ENCODE peak calls at places on chromosomes 6 and 20, in six cellular contexts. M is omental fat pad, L is fibroblast of pulmonary artery, G is brain microvascular endothelial cell, I is OCI-LY7, W is IMR-90. R is an unnamed sample.

GRCh38 chr6:145801021-145801420 is 13.6 kb downstream of the FBXO30 start:
- DNase-seq in I (no peak), L (no peak), G (no peak), W (no peak), M (no peak), R (no peak)

GRCh38 chr6:89547286-89547685 is 91.3 kb downstream of the LYRM2 start:
- DNase-seq in I (no peak), G (no peak), L (no peak), W (no peak), M (no peak), R (no peak)

GRCh38 chr6:143575840-143576498 is 64.4 kb upstream of the FUCA2 start:
- DNase-seq in L (no peak), I (no peak), W (no peak), M (no peak), G (no peak), R (no peak)

GRCh38 chr6:47187883-47188587 is 121.7 kb downstream of the TNFRSF21 start:
- DNase-seq in I (no peak), L (no peak), W (peak), M (no peak), G (no peak), R (no peak)

GRCh38 chr6:20589266-20589665 is 55.0 kb downstream of the CDKAL1 start:
- DNase-seq in M (no peak), I (no peak), W (no peak), L (peak), G (no peak), R (no peak)

GRCh38 chr6:130385059-130385695 is 19.4 kb downstream of the TMEM200A start:
- DNase-seq in G (no peak), L (no peak), W (no peak), M (no peak), I (no peak), R (no peak)

GRCh38 chr6:131379951-131380350 is 193.1 kb upstream of the ARG1 start:
- DNase-seq in M (no peak), I (no peak), L (peak), W (peak), G (peak), R (no peak)

GRCh38 chr20:39089029-39089428 is 126.9 kb downstream of the DHX35 start:
- DNase-seq in I (no peak), L (no peak), W (no peak), M (no peak), G (no peak), R (no peak)

GRCh38 chr20:10433014-10433622 is 904 bp downstream of the MKKS start:
- DNase-seq in W (peak), I (no peak), G (no peak), L (no peak), M (no peak), R (no peak)

GRCh38 chr6:56843476-56844349 is 111.2 kb upstream of the BEND6 start:
- DNase-seq in M (no peak), G (peak), L (peak), W (peak), I (peak), R (peak)

DNA sequence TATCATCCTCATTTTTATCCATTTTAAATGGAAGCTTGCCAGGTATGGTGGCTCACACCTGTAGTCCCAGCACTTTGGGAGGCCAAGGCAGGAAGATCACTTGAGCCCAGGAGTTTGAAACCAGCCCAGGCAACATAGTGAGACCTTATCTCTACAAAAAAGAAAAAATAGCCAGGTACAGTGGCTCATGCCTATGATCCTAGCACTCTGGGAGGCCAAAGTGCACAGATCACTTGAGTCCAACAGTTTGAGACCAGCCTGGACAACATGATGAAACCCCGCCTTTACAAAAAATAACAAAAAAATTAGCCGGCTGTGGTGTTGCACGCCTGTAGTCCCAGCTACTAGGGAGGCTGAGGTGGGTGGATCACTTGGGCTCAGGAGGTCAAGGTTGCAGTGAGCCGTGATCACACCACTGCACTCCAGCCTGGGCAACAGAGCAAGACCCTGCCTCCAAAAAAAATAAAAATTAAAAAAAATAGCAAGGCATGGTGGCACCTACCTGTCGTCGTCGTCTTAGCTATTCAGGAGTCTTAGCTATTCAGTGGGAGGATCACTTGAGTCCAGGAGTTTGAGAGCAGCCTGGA is 89.0 kb downstream of the TCP11 start:
- DNase-seq in G (no peak), M (no peak), W (no peak), L (no peak), I (no peak), R (no peak)
- TF ChIP-seq CTCF in G (no peak), M (no peak), W (no peak), L (no peak), I (no peak), R (no peak)

GRCh38 chr6:149087898-149088297 is 229.6 kb upstream of the TAB2 start:
- DNase-seq in L (no peak), I (no peak), M (no peak), G (no peak), W (no peak), R (no peak)

GRCh38 chr6:149093643-149094042 is 223.9 kb upstream of the TAB2 start:
- DNase-seq in I (no peak), W (peak), M (no peak), L (peak), G (peak), R (no peak)

GRCh38 chr6:149086363-149086762 is 231.1 kb upstream of the TAB2 start:
- DNase-seq in W (no peak), L (no peak), I (no peak), G (no peak), M (no peak), R (no peak)

GRCh38 chr6:149088361-149088760 is 229.2 kb upstream of the TAB2 start:
- DNase-seq in M (no peak), I (no peak), L (no peak), W (no peak), G (no peak), R (no peak)

GRCh38 chr6:149089508-149089907 is 228.0 kb upstream of the TAB2 start:
- DNase-seq in I (no peak), G (no peak), M (no peak), L (no peak), W (no peak), R (no peak)
- TF ChIP-seq CTCF in I (no peak), G (peak), M (no peak), L (no peak), W (no peak), R (no peak)

GRCh38 chr6:103273048-103273447 is 1586.7 kb downstream of the HACE1 start:
- DNase-seq in W (no peak), I (peak), M (no peak), L (peak), G (no peak), R (no peak)
- TF ChIP-seq CTCF in W (no peak), I (peak), M (no peak), L (peak), G (peak), R (peak)

GRCh38 chr6:111357680-111358079 is 125.3 kb downstream of the REV3L start:
- DNase-seq in L (no peak), I (no peak), G (no peak), M (no peak), W (no peak), R (no peak)

GRCh38 chr6:111367393-111368088 is 115.5 kb downstream of the REV3L start:
- DNase-seq in M (no peak), I (no peak), L (peak), W (no peak), G (no peak), R (no peak)

GRCh38 chr6:111358454-111358853 is 124.6 kb downstream of the REV3L start:
- DNase-seq in G (no peak), I (no peak), L (no peak), W (peak), M (no peak), R (no peak)

GRCh38 chr6:111356551-111356950 is 126.5 kb downstream of the REV3L start:
- DNase-seq in I (no peak), G (no peak), M (no peak), W (no peak), L (no peak), R (no peak)

GRCh38 chr6:111361648-111362047 is 121.4 kb downstream of the REV3L start:
- DNase-seq in G (peak), I (peak), M (no peak), W (peak), L (peak), R (no peak)
- TF ChIP-seq CTCF in G (peak), I (peak), M (no peak), W (peak), L (peak), R (peak)

DNA sequence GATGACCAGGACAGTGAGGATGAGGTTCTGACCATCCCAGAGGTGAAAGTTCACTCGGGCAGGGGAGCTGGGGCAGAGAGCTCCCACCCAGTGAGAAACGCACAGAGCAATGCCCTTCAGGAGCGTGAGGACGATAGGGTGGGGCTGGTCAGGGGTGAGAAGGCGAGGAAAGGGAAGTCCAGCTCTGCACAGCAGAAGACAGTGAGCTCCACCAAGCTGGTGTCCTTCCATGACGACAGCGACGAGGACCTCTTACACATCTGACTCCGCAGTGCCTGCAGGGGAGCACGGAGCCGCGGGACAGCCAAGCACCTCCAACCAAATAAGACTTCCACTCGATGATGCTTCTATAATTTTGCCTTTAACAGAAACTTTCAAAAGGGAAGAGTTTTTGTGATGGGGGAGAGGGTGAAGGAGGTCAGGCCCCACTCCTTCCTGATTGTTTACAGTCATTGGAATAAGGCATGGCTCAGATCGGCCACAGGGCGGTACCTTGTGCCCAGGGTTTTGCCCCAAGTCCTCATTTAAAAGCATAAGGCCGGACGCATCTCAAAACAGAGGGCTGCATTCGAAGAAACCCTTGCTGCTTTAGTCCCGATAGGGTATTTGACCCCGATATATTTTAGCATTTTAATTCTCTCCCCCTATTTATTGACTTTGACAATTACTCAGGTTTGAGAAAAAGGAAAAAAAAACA is 16.6 kb upstream of the SLC22A1 start:
- DNase-seq in M (no peak), G (no peak), W (no peak), I (no peak), L (no peak), R (no peak)
- TF ChIP-seq CTCF in M (no peak), G (no peak), W (no peak), I (peak), L (no peak), R (no peak)

DNA sequence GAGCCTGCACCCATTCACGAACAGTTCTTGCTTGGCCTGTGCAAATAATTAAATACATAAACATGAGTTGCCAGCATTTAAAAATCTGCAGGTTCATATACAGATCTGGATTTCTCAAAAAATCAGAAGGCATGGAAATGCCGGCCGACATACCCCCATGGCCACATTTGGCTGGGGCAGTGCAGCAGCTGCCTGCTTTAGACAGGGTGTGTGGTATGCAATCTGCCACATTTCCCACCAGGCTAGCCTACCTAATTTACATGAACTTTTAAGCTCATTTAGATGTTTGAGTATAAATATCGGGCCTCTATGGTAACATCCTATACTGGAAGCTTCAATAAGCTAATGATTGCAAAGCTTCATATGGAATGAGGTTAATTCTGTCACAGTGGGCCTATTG is 31.5 kb downstream of the PLCB1 start:
- DNase-seq in G (no peak), I (no peak), M (no peak), W (no peak), L (no peak), R (no peak)
- TF ChIP-seq CTCF in G (no peak), I (no peak), M (no peak), W (no peak), L (no peak), R (no peak)

GRCh38 chr6:11241793-11242201 is 9.3 kb upstream of the NEDD9 start:
- DNase-seq in I (no peak), G (peak), W (no peak), M (no peak), L (peak), R (no peak)
- TF ChIP-seq CTCF in I (no peak), G (peak), W (peak), M (no peak), L (peak), R (no peak)

GRCh38 chr6:31737315-31738047 is 1.2 kb upstream of the CLIC1 start:
- DNase-seq in W (no peak), M (no peak), L (peak), G (no peak), I (no peak), R (no peak)

GRCh38 chr6:31736768-31737314 is 511 bp upstream of the CLIC1 start:
- DNase-seq in L (no peak), M (no peak), I (no peak), W (no peak), G (no peak), R (no peak)

GRCh38 chr6:31736026-31736767 is at the start of gene CLIC1:
- DNase-seq in G (peak), M (peak), I (peak), W (peak), L (peak), R (peak)

GRCh38 chr6:31739639-31740396 is at the start of gene MSH5:
- DNase-seq in W (peak), I (peak), M (peak), G (peak), L (peak), R (peak)

GRCh38 chr6:31738048-31738979 is 1.5 kb upstream of the MSH5 start:
- DNase-seq in G (peak), L (peak), W (peak), I (peak), M (no peak), R (no peak)
- TF ChIP-seq CTCF in G (peak), L (peak), W (peak), I (peak), M (no peak), R (peak)

DNA sequence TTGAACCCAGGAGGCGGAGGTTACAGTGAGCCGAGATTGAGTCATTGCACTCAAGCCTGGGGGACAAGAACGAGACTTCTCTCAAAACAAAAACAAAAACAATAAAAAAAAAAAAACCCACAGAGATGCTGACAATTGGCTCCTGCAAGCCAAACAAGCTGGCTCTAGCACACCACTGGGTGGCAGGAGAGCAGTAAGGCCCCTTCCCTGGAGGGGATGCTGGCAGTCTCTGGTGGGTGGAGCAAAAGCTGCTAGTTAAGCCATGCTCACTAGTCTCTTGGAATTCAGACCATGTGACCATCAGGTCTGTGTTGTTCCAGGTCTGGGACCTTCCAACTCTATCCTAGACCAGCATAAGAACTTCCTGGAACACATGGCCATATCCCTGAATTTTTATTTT is 18.9 kb upstream of the DSN1 start:
- DNase-seq in G (peak), W (peak), I (peak), L (peak), M (no peak), R (no peak)
- TF ChIP-seq CTCF in G (peak), W (peak), I (peak), L (peak), M (no peak), R (peak)

R was measured in D721Med.